ENCODE peak calls at places on chromosomes 6 and 20, in four cellular contexts. H, J, B and W are unnamed samples.

GRCh38 chr6:21915707-21916399 is 322.3 kb downstream of the SOX4 start:
- DNase-seq in J (peak), H (no peak), B (peak), W (peak)

GRCh38 chr6:85591207-85591606 is 2.5 kb downstream of the SNX14 start:
- DNase-seq in J (no peak), H (no peak), B (no peak), W (no peak)

GRCh38 chr6:33118525-33119123 is 42.8 kb downstream of the HLA-DPB1 start:
- DNase-seq in J (peak), B (peak), H (peak), W (peak)

GRCh38 chr6:3808759-3809514 is 40.2 kb upstream of the FAM50B start:
- DNase-seq in B (peak), H (no peak), J (peak), W (peak)

GRCh38 chr6:3610896-3611295 is 140.6 kb downstream of the PXDC1 start:
- DNase-seq in J (no peak), H (no peak), B (no peak), W (no peak)

GRCh38 chr6:43800746-43801488 is 30.9 kb downstream of the VEGFA start:
- DNase-seq in B (no peak), J (no peak), H (no peak), W (no peak)

GRCh38 chr6:9523462-9523861 is 891.4 kb downstream of the TFAP2A start:
- DNase-seq in H (peak), B (peak), J (peak), W (no peak)

GRCh38 chr20:25314497-25315417 is 66.9 kb downstream of the PYGB start:
- DNase-seq in H (no peak), J (no peak), B (no peak), W (no peak)

GRCh38 chr6:9890893-9891292 is 524.0 kb downstream of the TFAP2A start:
- DNase-seq in B (no peak), H (no peak), J (no peak), W (no peak)

GRCh38 chr6:104625536-104625935 is 234.2 kb downstream of the HACE1 start:
- DNase-seq in B (peak), J (peak), H (no peak), W (peak)

GRCh38 chr6:45625191-45625664 is 247.5 kb upstream of the SUPT3H start:
- DNase-seq in J (peak), H (no peak), B (peak), W (peak)

GRCh38 chr6:155224031-155224451 is 39.8 kb upstream of the CLDN20 start:
- DNase-seq in B (peak), H (no peak), J (peak), W (peak)

GRCh38 chr20:34861386-34862084 is 11.1 kb downstream of the GGT7 start:
- DNase-seq in H (no peak), B (no peak), J (no peak), W (no peak)

GRCh38 chr6:104526383-104526782 is 333.3 kb downstream of the HACE1 start:
- DNase-seq in B (no peak), J (no peak), H (peak), W (no peak)

GRCh38 chr20:32474009-32474716 is 111.0 kb downstream of the NOL4L start:
- DNase-seq in B (peak), H (no peak), J (no peak), W (peak)

GRCh38 chr20:3551681-3552434 is 81.0 kb downstream of the ATRN start:
- DNase-seq in J (no peak), B (peak), H (no peak), W (no peak)

GRCh38 chr6:155270566-155271091 is 6.8 kb downstream of the CLDN20 start:
- DNase-seq in H (no peak), B (no peak), J (no peak), W (no peak)

GRCh38 chr6:37074053-37074827 is 68.8 kb downstream of the FGD2 start:
- DNase-seq in J (peak), H (no peak), B (peak), W (no peak)